ENCODE peak calls at places on chromosomes 11 and 22, in nine cellular contexts. E is HFF-Myc, V is thyroid gland, P is pancreas, A is fibroblast of lung, U is endothelial cell, S is dorsolateral prefrontal cortex, F is coronary artery, J is WTC11. Y is an unnamed sample.

GRCh38 chr11:107679255-107680024 is 32.4 kb downstream of the SLN start:
- DNase-seq in J (no peak), U (no peak), A (no peak), E (no peak), S (no peak), F (no peak), V (no peak), P (no peak), Y (no peak)

GRCh38 chr11:121024989-121025388 is 1.1 kb downstream of the TBCEL start:
- DNase-seq in J (no peak), V (peak; percentile 8), F (no peak), E (no peak), A (peak; percentile 31), U (no peak), S (no peak), P (no peak), Y (no peak)

GRCh38 chr22:35092146-35092805 is 26.3 kb downstream of the ISX start:
- DNase-seq in S (no peak), E (no peak), V (no peak), F (no peak), P (no peak), U (no peak), J (no peak), A (no peak), Y (no peak)

GRCh38 chr11:60763692-60764369 is 7.2 kb downstream of the MS4A15 start:
- DNase-seq in U (no peak), J (no peak), V (no peak), P (peak; percentile 37), A (no peak), S (no peak), E (no peak), F (peak; percentile 35), Y (no peak)

GRCh38 chr11:68890490-68891231 is 13.0 kb downstream of the MRPL21 start:
- DNase-seq in V (peak; percentile 86), A (peak; percentile 73), E (peak; percentile 81), S (peak; percentile 65), F (peak; percentile 96), P (peak; percentile 65), J (no peak), U (no peak), Y (no peak)

GRCh38 chr11:96122601-96123044 is 198.7 kb upstream of the MTMR2 start:
- DNase-seq in F (no peak), A (no peak), E (peak; percentile 47), V (no peak), U (no peak), J (no peak), S (no peak), P (no peak), Y (no peak)

GRCh38 chr11:10925149-10925926 is 67.5 kb upstream of the ZBED5 start:
- DNase-seq in V (no peak), U (no peak), J (no peak), P (no peak), A (no peak), S (no peak), E (no peak), F (no peak), Y (no peak)

GRCh38 chr11:9269492-9270030 is 4.4 kb upstream of the DENND5A start:
- DNase-seq in A (no peak), U (no peak), V (no peak), P (no peak), F (no peak), S (peak; percentile 4), E (peak; percentile 45), J (no peak), Y (no peak)

GRCh38 chr11:70628881-70629844 is 230.8 kb downstream of the CTTN start:
- DNase-seq in V (peak; percentile 18), U (no peak), A (no peak), J (no peak), S (peak; percentile 80), P (no peak), E (no peak), F (no peak), Y (no peak)

GRCh38 chr11:72363112-72363511 is 71.2 kb downstream of the CLPB start:
- DNase-seq in J (no peak), S (no peak), F (no peak), E (no peak), U (no peak), A (no peak), P (no peak), V (no peak), Y (no peak)

GRCh38 chr11:116310215-116310614 is 462.6 kb downstream of the BUD13 start:
- DNase-seq in F (no peak), A (no peak), V (no peak), P (no peak), U (no peak), E (no peak), J (no peak), S (no peak), Y (no peak)

GRCh38 chr11:34840736-34841386 is 75.3 kb downstream of the APIP start:
- DNase-seq in J (peak; percentile 29), A (no peak), V (peak; percentile 23), P (peak; percentile 35), S (no peak), E (peak; percentile 10), F (no peak), U (no peak), Y (no peak)

DNA sequence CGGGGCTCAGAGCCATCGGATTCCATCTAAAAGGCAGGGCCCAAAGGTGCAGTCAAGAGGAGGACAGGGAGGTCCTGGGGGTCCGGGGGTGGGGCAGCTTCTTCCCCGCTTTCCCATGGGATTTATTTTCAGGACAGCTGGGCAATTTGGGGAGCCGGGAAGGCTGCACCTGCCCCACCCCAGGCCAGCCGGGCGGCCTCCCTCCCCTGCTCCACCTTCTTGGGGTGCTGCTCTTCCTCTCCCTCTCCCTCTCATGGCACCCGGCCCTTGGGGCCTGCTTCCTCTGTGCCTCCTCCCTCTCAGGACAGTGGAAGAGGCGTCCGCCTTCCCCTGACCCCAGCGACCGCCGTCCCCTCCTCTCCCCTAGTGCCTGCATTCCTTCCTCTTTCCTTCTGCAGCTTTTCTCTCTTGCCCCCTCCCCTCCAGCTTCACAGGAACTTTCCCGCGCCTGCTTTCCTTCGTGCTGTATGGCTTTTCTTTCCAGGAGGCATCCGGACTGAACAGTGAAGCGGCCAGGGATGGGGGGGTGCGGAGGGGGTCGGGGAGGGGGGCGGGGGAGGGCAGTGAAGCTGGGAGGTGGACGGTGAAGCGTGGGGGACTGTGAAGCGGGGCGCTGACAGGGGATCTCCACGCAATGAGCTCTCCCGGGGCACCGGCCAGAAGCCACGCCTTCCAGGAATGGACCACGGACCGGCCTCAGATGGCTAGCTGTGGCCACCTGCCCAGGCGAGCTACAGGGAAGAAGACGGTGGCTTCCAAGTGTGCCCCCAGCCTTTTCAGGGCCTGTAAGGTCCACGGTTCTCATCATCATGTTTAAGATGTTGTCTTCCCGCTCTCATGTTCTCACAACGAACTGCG is 27.0 kb downstream of the APOBEC3H start:
- DNase-seq in J (peak; percentile 50), U (no peak), P (no peak), V (no peak), S (no peak), F (no peak), A (no peak), E (no peak), Y (no peak)
- TF ChIP-seq CTCF in J (no peak), U (no peak), P (no peak), V (no peak), S (no peak), F (no peak), A (no peak), E (no peak), Y (no peak)

GRCh38 chr11:848988-849824 is 6.6 kb downstream of the TSPAN4 start:
- DNase-seq in P (peak; percentile 35), U (peak; percentile 54), E (no peak), J (peak; percentile 89), S (no peak), A (no peak), V (peak; percentile 53), F (no peak), Y (peak; percentile 71)

GRCh38 chr11:849951-850776 is 7.5 kb downstream of the TSPAN4 start:
- DNase-seq in J (no peak), S (no peak), P (no peak), A (no peak), F (no peak), V (no peak), U (no peak), E (no peak), Y (no peak)

GRCh38 chr11:848380-848931 is 5.8 kb downstream of the TSPAN4 start:
- DNase-seq in V (peak; percentile 45), E (no peak), P (peak; percentile 61), U (peak; percentile 70), F (no peak), A (no peak), J (peak; percentile 75), S (no peak), Y (no peak)

GRCh38 chr11:852762-853161 is 10.1 kb downstream of the TSPAN4 start:
- DNase-seq in F (no peak), P (no peak), S (no peak), U (no peak), E (no peak), J (no peak), V (no peak), A (no peak), Y (no peak)

DNA sequence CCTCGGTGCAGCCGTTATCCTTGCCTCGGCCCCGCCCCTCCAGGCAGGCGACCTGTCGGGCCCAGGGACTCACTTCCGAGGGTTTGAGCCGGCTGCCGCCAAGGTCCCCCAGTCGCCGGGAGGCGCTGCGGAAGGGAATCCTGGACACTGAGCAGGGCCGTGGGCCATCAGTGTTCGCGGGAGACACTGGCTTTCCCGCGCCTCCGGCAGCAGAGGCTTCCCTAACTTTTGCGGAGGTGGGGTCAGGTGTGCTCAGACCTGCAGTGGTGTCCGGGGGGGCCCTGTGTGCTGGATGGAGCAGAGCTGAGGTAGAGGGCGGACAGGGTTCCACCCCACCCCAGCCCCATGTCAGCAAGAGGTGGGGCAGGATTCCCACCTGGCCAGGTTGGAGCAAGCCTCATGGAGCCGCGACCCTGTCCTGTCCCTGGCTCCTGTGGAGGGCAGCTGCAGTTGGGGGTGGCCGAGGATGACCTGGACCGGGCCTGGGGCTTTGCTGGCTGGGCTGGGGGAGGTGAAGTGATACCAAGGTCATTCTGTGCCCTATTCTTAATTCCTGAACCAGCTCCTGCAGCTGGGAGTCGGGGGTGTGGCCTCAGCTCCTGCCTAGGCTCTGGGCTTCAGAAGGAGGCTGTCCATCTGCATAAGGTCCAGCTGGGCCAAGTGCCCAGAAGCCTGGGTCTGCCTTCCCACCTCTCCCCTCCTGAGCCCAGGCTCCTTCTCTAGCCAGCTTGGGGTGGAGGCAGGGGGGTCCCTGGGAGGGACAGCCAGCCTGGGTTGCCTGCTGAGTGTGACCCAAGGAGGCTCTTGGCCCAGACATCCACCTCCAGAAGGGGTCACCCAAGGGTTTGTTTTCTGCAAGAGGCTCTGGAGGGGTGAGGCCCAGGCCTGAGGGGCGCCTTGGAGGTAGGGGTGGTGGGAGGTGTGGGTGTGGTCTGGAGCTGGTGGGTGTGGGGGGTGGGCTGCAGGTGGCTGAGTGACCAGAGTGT is 8.4 kb downstream of the TSPAN4 start:
- DNase-seq in J (peak; percentile 71), U (no peak), E (no peak), S (no peak), A (no peak), P (no peak), F (no peak), V (no peak), Y (no peak)
- TF ChIP-seq CTCF in J (no peak), U (no peak), E (no peak), S (no peak), A (no peak), P (no peak), F (no peak), V (no peak), Y (no peak)

GRCh38 chr11:108758458-108758857 is 93.6 kb downstream of the DDX10 start:
- DNase-seq in E (no peak), A (peak; percentile 22), V (no peak), U (no peak), P (no peak), S (no peak), J (no peak), F (no peak), Y (no peak)
- TF ChIP-seq CTCF in E (no peak), A (no peak), V (no peak), U (no peak), P (no peak), S (no peak), J (no peak), F (no peak), Y (no peak)

GRCh38 chr11:75073459-75074190 is 23.1 kb downstream of the OR2AT4 start:
- DNase-seq in A (no peak), V (no peak), S (no peak), U (no peak), J (no peak), F (no peak), E (no peak), P (no peak), Y (no peak)
- TF ChIP-seq CTCF in A (no peak), V (no peak), S (peak; percentile 16), U (no peak), J (no peak), F (no peak), E (peak; percentile 18), P (no peak), Y (no peak)

Y was measured in neural crest cell.